ENCODE peak calls at places on chromosomes 2 and 18, in seven cellular contexts. Q, K, V, D, C, Y and E are unnamed samples.

GRCh38 chr2:86221066-86221684 is 21.9 kb downstream of the MRPL35 start:
- DNase-seq in Q (no peak), K (peak), V (peak), D (peak), C (peak), Y (no peak), E (no peak)

GRCh38 chr18:9741461-9741820 is 33.3 kb downstream of the RAB31 start:
- DNase-seq in Q (no peak), K (no peak), V (no peak), D (no peak), C (no peak), Y (no peak), E (no peak)

GRCh38 chr2:218465987-218466633 is 47.2 kb downstream of the VIL1 start:
- DNase-seq in Q (no peak), K (no peak), V (peak), D (no peak), C (no peak), Y (peak), E (peak)

GRCh38 chr2:218406949-218407703 is 7.5 kb downstream of the CTDSP1 start:
- DNase-seq in Q (no peak), K (peak), V (peak), D (peak), C (no peak), Y (peak), E (peak)

GRCh38 chr2:236369606-236370005 is 105.4 kb upstream of the ASB18 start:
- DNase-seq in Q (no peak), K (no peak), V (no peak), D (no peak), C (no peak), Y (no peak), E (no peak)

GRCh38 chr2:96772903-96773675 is 12.4 kb downstream of the CNNM4 start:
- DNase-seq in Q (no peak), K (no peak), V (peak), D (no peak), C (no peak), Y (no peak), E (no peak)

GRCh38 chr2:121969766-121970639 is 214.6 kb downstream of the TSN start:
- DNase-seq in Q (no peak), K (no peak), V (no peak), D (no peak), C (no peak), Y (no peak), E (no peak)

GRCh38 chr2:7517122-7517487 is 599.9 kb downstream of the RNF144A start:
- DNase-seq in Q (no peak), K (no peak), V (peak), D (peak), C (no peak), Y (peak), E (no peak)

GRCh38 chr2:239706407-239706806 is 305.6 kb upstream of the HDAC4 start:
- DNase-seq in Q (no peak), K (no peak), V (no peak), D (no peak), C (no peak), Y (no peak), E (no peak)